ENCODE peak calls at places on chromosomes 13 and 19, in six cellular contexts. S is stomach; Y is spleen; E is left ventricle myocardium inferior; H is mammary epithelial cell; G is CD8-positive, alpha-beta memory T cell. N is an unnamed sample.

GRCh38 chr19:11345122-11345752 is 831 bp downstream of the TMEM205 start:
- DNase-seq in S (no peak), Y (no peak), E (no peak), H (no peak), G (no peak), N (no peak)

GRCh38 chr13:51644649-51645048 is 60.4 kb downstream of the WDFY2 start:
- DNase-seq in S (no peak), Y (no peak), E (no peak), H (peak; percentile 40), G (no peak), N (no peak)

GRCh38 chr19:33400856-33401682 is 27.6 kb downstream of the CEBPG start:
- DNase-seq in S (no peak), Y (peak; percentile 74), E (no peak), H (no peak), G (no peak), N (no peak)

GRCh38 chr19:16297575-16298178 is 26.9 kb upstream of the KLF2 start:
- DNase-seq in S (peak; percentile 70), Y (no peak), E (no peak), H (no peak), G (no peak), N (no peak)

GRCh38 chr19:14525729-14526128 is 3.7 kb upstream of the TECR start:
- DNase-seq in S (no peak), Y (no peak), E (no peak), H (peak; percentile 100), G (no peak), N (no peak)

GRCh38 chr13:74288361-74288911 is 154.2 kb upstream of the KLF12 start:
- DNase-seq in S (peak; percentile 33), Y (peak; percentile 79), E (peak; percentile 26), H (peak; percentile 21), G (peak; percentile 29), N (no peak)

GRCh38 chr13:59701261-59701660 is 462.5 kb downstream of the DIAPH3 start:
- DNase-seq in S (no peak), Y (no peak), E (no peak), H (no peak), G (no peak), N (no peak)

GRCh38 chr19:55494172-55494761 is 6.0 kb downstream of the SSC5D start:
- DNase-seq in S (no peak), Y (no peak), E (peak; percentile 68), H (no peak), G (no peak), N (no peak)

GRCh38 chr13:78657699-78658629 is 991 bp downstream of the OBI1 start:
- DNase-seq in S (no peak), Y (no peak), E (no peak), H (peak; percentile 0), G (no peak), N (peak; percentile 1)

GRCh38 chr13:64347662-64348061 is 2882.5 kb downstream of the PCDH9 start:
- DNase-seq in S (no peak), Y (no peak), E (no peak), H (no peak), G (no peak), N (no peak)

GRCh38 chr19:16216744-16217670 is 19.3 kb downstream of the AP1M1 start:
- DNase-seq in S (no peak), Y (peak; percentile 53), E (no peak), H (no peak), G (peak; percentile 12), N (no peak)

DNA sequence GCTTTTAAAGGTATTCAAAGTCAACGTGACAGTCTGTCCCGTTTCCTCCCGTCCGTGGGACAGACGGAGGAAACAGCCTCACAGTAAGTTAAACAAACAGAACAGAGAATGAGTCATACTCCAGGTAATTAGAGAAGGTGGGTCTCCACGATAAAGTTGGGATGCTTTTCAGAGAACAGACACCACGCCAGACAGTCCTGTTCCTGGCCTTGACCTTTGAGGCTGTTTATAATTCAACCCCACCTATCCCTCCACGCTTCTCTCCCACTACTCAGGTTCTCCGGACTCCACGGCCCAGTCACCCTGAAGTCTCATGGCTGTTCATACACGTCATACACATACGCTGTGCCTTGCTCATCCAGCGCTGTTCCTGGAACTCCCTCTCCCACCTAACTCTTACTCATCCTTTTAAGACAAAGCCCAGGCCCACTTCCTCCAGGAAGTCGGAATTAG is 42.5 kb downstream of the ARHGEF18 start:
- DNase-seq in S (peak; percentile 31), Y (no peak), E (no peak), H (peak; percentile 81), G (no peak), N (peak; percentile 56)
- H3K36me3 ChIP-seq in S (peaks cover 20% of the 10 kb centered on the region), Y (peaks cover 22% of the 10 kb centered on the region), E (peaks cover 4% of the 10 kb centered on the region), H (no peaks in the 10 kb centered on the region), G (peaks cover 17% of the 10 kb centered on the region), N (peaks cover 7% of the 10 kb centered on the region)

GRCh38 chr13:45406421-45406820 is 11.8 kb downstream of the SLC25A30 start:
- DNase-seq in S (no peak), Y (no peak), E (no peak), H (no peak), G (no peak), N (no peak)
- H3K36me3 ChIP-seq in S (peaks cover 94% of the 10 kb centered on the region), Y (peaks cover 67% of the 10 kb centered on the region), E (peaks cover 95% of the 10 kb centered on the region), H (peaks cover 48% of the 10 kb centered on the region), G (peaks cover 23% of the 10 kb centered on the region), N (peaks cover 84% of the 10 kb centered on the region)

GRCh38 chr13:110440946-110441731 is 120.4 kb downstream of the RAB20 start:
- DNase-seq in S (no peak), Y (no peak), E (no peak), H (no peak), G (no peak), N (peak; percentile 55)
- H3K36me3 ChIP-seq in S (peaks cover 73% of the 10 kb centered on the region), Y (no peaks in the 10 kb centered on the region), E (peaks cover 84% of the 10 kb centered on the region), H (no peaks in the 10 kb centered on the region), G (no peaks in the 10 kb centered on the region), N (peaks cover 62% of the 10 kb centered on the region)

GRCh38 chr19:5112681-5113080 is 143.8 kb downstream of the KDM4B start:
- DNase-seq in S (no peak), Y (no peak), E (no peak), H (no peak), G (no peak), N (no peak)
- H3K36me3 ChIP-seq in S (peaks cover 82% of the 10 kb centered on the region), Y (peaks cover 34% of the 10 kb centered on the region), E (peaks cover 44% of the 10 kb centered on the region), H (peaks cover 9% of the 10 kb centered on the region), G (no peaks in the 10 kb centered on the region), N (peaks cover 28% of the 10 kb centered on the region)

GRCh38 chr19:17562097-17562496 is 6.6 kb downstream of the COLGALT1 start:
- DNase-seq in S (no peak), Y (peak; percentile 33), E (no peak), H (no peak), G (no peak), N (no peak)

GRCh38 chr19:17567940-17568339 is 12.5 kb downstream of the COLGALT1 start:
- DNase-seq in S (no peak), Y (no peak), E (no peak), H (no peak), G (no peak), N (no peak)

GRCh38 chr19:17560205-17560595 is 4.8 kb downstream of the COLGALT1 start:
- DNase-seq in S (no peak), Y (no peak), E (no peak), H (no peak), G (no peak), N (no peak)

GRCh38 chr19:17565611-17566010 is 10.2 kb downstream of the COLGALT1 start:
- DNase-seq in S (no peak), Y (no peak), E (no peak), H (no peak), G (no peak), N (peak; percentile 71)

DNA sequence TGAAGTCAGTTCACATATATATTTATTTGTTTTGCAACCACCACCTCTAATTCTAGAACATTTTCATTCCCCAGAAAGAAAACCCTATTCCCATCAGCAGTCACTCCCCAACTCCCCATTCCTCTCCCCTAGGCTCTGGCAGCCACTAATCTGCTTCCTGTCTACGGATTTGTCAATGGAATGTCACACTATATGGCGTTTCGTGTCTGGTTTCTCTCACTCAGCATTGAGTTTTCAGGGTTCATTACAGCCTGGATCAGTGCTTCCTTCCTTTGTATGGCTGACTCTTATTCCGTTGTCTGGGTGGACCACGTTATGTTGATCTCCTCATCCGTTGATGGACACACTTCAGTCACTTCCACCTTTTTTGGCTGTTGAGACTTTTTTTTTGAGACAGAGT is 9.3 kb downstream of the COLGALT1 start:
- DNase-seq in S (no peak), Y (no peak), E (no peak), H (no peak), G (no peak), N (no peak)
- H3K36me3 ChIP-seq in S (peaks cover 98% of the 10 kb centered on the region), Y (peaks cover 68% of the 10 kb centered on the region), E (peaks cover 60% of the 10 kb centered on the region), H (peaks cover 28% of the 10 kb centered on the region), G (peaks cover 14% of the 10 kb centered on the region), N (peaks cover 67% of the 10 kb centered on the region)

DNA sequence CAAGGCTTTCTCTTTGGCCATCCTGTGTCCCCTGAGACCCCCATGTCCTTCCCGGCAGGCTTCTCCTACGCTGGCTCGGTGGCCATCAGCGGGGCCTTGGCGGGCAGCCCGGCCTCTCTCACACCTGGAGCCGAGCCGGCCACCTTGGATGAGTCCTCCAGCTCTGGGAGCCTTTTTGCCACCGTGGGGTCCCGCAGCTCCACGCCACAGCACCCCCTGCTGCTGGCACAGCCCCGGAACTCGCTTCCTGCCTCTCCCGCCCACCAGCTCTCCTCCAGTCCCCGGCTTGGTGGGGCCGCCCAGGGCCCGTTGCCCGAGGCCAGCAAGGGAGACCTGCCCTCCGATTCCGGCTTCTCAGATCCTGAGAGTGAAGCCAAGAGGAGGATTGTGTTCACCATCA is 14.2 kb downstream of the PLEKHJ1 start:
- DNase-seq in S (no peak), Y (no peak), E (no peak), H (no peak), G (no peak), N (no peak)
- H3K36me3 ChIP-seq in S (peaks cover 98% of the 10 kb centered on the region), Y (peaks cover 89% of the 10 kb centered on the region), E (peaks cover 98% of the 10 kb centered on the region), H (peaks cover 9% of the 10 kb centered on the region), G (peaks cover 5% of the 10 kb centered on the region), N (peaks cover 92% of the 10 kb centered on the region)

GRCh38 chr13:19962894-19963293 is 4.4 kb downstream of the ZMYM2 start:
- DNase-seq in S (no peak), Y (no peak), E (no peak), H (no peak), G (no peak), N (no peak)

GRCh38 chr13:19961924-19962323 is 3.4 kb downstream of the ZMYM2 start:
- DNase-seq in S (no peak), Y (no peak), E (no peak), H (no peak), G (no peak), N (no peak)

GRCh38 chr13:19967619-19968018 is 9.1 kb downstream of the ZMYM2 start:
- DNase-seq in S (no peak), Y (no peak), E (no peak), H (no peak), G (no peak), N (no peak)
- H3K36me3 ChIP-seq in S (peaks cover 41% of the 10 kb centered on the region), Y (peaks cover 5% of the 10 kb centered on the region), E (peaks cover 37% of the 10 kb centered on the region), H (peaks cover 12% of the 10 kb centered on the region), G (peaks cover 7% of the 10 kb centered on the region), N (peaks cover 22% of the 10 kb centered on the region)

GRCh38 chr19:3976495-3977241 is 5.8 kb upstream of the DAPK3 start:
- DNase-seq in S (no peak), Y (no peak), E (no peak), H (no peak), G (no peak), N (no peak)
- H3K36me3 ChIP-seq in S (peaks cover 75% of the 10 kb centered on the region), Y (peaks cover 67% of the 10 kb centered on the region), E (peaks cover 68% of the 10 kb centered on the region), H (peaks cover 52% of the 10 kb centered on the region), G (peaks cover 52% of the 10 kb centered on the region), N (peaks cover 74% of the 10 kb centered on the region)

GRCh38 chr19:39498262-39499081 is at the start of gene DLL3:
- DNase-seq in S (no peak), Y (no peak), E (no peak), H (peak; percentile 10), G (no peak), N (no peak)
- H3K36me3 ChIP-seq in S (no peaks in the 10 kb centered on the region), Y (no peaks in the 10 kb centered on the region), E (no peaks in the 10 kb centered on the region), H (no peaks in the 10 kb centered on the region), G (no peaks in the 10 kb centered on the region), N (no peaks in the 10 kb centered on the region)

N was measured in SJSA1.